ENCODE peak calls at places on chromosomes 2 and 18, in five cellular contexts. J, H, L, A and P are unnamed samples. For H3K4me1, the result is how much of the 10 kb centered on the place peaks cover.

GRCh38 chr2:48202863-48203642 is 296.8 kb upstream of the FBXO11 start:
- DNase-seq in L (no peak), A (no peak), H (no peak), J (no peak), P (no peak)

GRCh38 chr2:113273031-113273551 is 5.6 kb downstream of the PAX8 start:
- DNase-seq in A (peak), J (peak), H (peak), L (no peak), P (no peak)

GRCh38 chr2:65530547-65531320 is 98.3 kb upstream of the SPRED2 start:
- DNase-seq in H (no peak), L (no peak), A (peak), J (peak), P (no peak)

GRCh38 chr2:27747827-27748352 is 23.6 kb upstream of the MRPL33 start:
- DNase-seq in H (no peak), L (no peak), J (no peak), A (no peak), P (no peak)

GRCh38 chr18:41462946-41463345 is 492.1 kb upstream of the PIK3C3 start:
- DNase-seq in J (no peak), A (no peak), L (no peak), H (no peak), P (no peak)

GRCh38 chr18:57767259-57768050 is 35.7 kb downstream of the ATP8B1 start:
- DNase-seq in J (no peak), H (no peak), L (peak), A (no peak), P (peak)

GRCh38 chr2:172101707-172102158 is 967 bp downstream of the DLX2 start:
- DNase-seq in H (no peak), J (peak), L (no peak), A (peak), P (no peak)

GRCh38 chr2:69147841-69148533 is 135.0 kb downstream of the ANTXR1 start:
- DNase-seq in A (no peak), L (no peak), J (peak), H (no peak), P (no peak)

GRCh38 chr2:50143822-50144575 is 887.9 kb downstream of the NRXN1 start:
- DNase-seq in A (peak), L (no peak), J (peak), H (peak), P (no peak)

GRCh38 chr2:218266316-218266979 is 3.5 kb downstream of the AAMP start:
- DNase-seq in H (no peak), A (no peak), J (peak), L (no peak), P (no peak)
- H3K4me1 ChIP-seq in H (under half), A (under half), J (under half), L (under half), P (under half)

GRCh38 chr2:63843093-63843492 is 1.4 kb downstream of the UGP2 start:
- DNase-seq in J (no peak), A (no peak), H (no peak), L (no peak), P (no peak)

GRCh38 chr2:63842149-63843061 is 709 bp downstream of the UGP2 start:
- DNase-seq in H (no peak), J (peak), L (peak), A (peak), P (peak)

GRCh38 chr2:63844616-63845015 is 2.9 kb downstream of the UGP2 start:
- DNase-seq in J (no peak), L (no peak), A (no peak), H (no peak), P (no peak)

GRCh38 chr2:63845866-63846265 is 4.2 kb downstream of the UGP2 start:
- DNase-seq in A (no peak), H (no peak), J (no peak), L (no peak), P (no peak)

GRCh38 chr2:63843791-63844190 is 2.1 kb downstream of the UGP2 start:
- DNase-seq in L (no peak), A (no peak), J (no peak), H (no peak), P (no peak)
- H3K4me3 ChIP-seq in L (peak), A (peak), J (no peak), H (no peak), P (peak)

DNA sequence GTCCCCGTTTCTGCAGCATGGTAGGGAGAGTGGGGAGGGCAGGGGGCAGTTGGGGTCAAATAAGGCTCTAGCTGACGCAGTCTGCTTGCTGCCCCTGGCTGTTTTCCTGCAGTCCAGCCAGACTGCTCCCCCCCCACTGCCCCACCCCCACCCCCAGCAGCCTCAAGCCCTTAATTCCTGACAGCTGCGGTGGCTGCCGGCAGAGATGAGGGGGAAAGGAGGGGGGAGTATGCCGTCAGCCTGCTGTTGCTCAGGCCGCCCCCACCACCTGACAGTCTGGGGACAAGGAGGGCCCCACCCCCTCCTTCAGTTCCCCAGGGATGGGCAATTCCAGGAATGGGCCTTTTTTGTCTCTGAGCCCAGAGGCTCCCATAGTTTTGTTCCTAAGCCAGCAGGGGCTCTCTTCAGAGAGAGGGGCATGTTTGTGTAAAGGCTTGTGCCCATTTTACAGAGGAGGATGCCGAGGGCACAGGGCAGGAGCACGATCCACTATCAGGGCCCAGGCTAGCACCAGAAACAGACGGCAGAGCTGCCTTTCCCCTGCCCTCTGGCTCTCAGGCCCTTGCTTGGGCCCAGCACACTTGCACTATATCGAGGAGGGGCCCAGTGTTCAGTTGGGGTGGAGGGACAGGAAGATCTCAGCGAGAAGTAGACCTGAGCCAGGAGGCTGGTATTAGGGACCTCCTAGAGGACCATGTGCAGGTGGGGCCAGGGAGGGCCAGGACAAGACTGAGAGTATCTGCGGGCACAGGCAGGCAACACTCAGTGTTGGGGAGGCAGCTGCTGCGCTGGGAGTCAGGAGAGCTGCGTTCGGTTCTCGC is 1.5 kb upstream of the WNT10A start:
- DNase-seq in H (no peak), A (peak), J (no peak), L (no peak), P (peak)
- H3K27ac ChIP-seq in H (no peak), A (no peak), J (no peak), L (no peak), P (no peak)

DNA sequence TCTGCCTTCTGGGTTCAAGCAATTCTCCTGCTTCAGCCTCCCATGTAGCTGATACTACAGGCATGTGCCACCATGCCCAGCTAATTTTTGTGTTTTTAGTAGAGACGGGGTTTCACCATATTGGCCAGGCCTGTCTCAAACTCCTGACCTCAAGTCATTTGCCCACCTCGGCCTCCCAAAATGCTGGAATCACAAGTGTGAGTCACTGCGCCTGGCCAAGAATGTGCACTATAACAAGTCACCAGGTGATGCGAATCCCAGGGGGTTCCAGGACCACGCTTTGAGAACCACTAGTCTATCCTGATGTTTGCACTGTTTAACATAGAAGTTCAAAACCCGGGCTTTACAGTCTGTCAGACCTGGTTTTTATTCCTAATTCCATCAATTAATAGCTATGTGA is 144.8 kb downstream of the SUCLG1 start:
- DNase-seq in H (no peak), J (no peak), A (no peak), L (no peak), P (no peak)
- H3K4me1 ChIP-seq in H (under half), J (under half), A (under half), L (under half), P (under half)

GRCh38 chr2:217101972-217102371 is 242.1 kb upstream of the TNP1 start:
- DNase-seq in H (no peak), A (no peak), L (no peak), J (no peak), P (no peak)

GRCh38 chr2:217099561-217099960 is 239.7 kb upstream of the TNP1 start:
- DNase-seq in L (peak), A (no peak), J (peak), H (no peak), P (peak)

GRCh38 chr2:217105733-217106649 is 246.1 kb upstream of the TNP1 start:
- DNase-seq in L (no peak), A (no peak), H (no peak), J (peak), P (no peak)

GRCh38 chr2:217103752-217104540 is 244.1 kb upstream of the TNP1 start:
- DNase-seq in L (no peak), H (no peak), J (no peak), A (no peak), P (no peak)

GRCh38 chr2:217102941-217103340 is 243.1 kb upstream of the TNP1 start:
- DNase-seq in L (no peak), A (no peak), J (no peak), H (no peak), P (no peak)
- H3K4me3 ChIP-seq in L (no peak), A (no peak), J (no peak), H (no peak), P (no peak)

GRCh38 chr2:33137331-33137730 is 190.6 kb downstream of the LTBP1 start:
- DNase-seq in H (no peak), J (no peak), L (no peak), A (no peak), P (no peak)

GRCh38 chr2:33145459-33145858 is 198.7 kb downstream of the LTBP1 start:
- DNase-seq in J (no peak), H (no peak), L (no peak), A (no peak), P (no peak)

GRCh38 chr2:33144243-33144642 is 197.5 kb downstream of the LTBP1 start:
- DNase-seq in A (no peak), H (no peak), J (no peak), L (no peak), P (no peak)

GRCh38 chr2:33142874-33143273 is 196.1 kb downstream of the LTBP1 start:
- DNase-seq in L (no peak), J (no peak), H (no peak), A (no peak), P (no peak)

GRCh38 chr2:33141476-33141875 is 194.7 kb downstream of the LTBP1 start:
- DNase-seq in L (no peak), J (no peak), A (no peak), H (no peak), P (no peak)
- H3K27ac ChIP-seq in L (no peak), J (no peak), A (no peak), H (no peak), P (no peak)

GRCh38 chr2:137977790-137978189 is 13.5 kb downstream of the HNMT start:
- DNase-seq in H (no peak), J (no peak), A (no peak), L (no peak), P (no peak)
- H3K4me1 ChIP-seq in H (under half), J (under half), A (under half), L (under half), P (under half)

GRCh38 chr2:241010531-241011295 is 12.3 kb downstream of the SNED1 start:
- DNase-seq in J (peak), L (no peak), A (peak), H (no peak), P (no peak)
- H3K4me3 ChIP-seq in J (peak), L (no peak), A (no peak), H (no peak), P (no peak)